ENCODE peak calls at places on chromosomes 16 and 17, in four cellular contexts. V is mesendoderm, G is thoracic aorta, X is AG10803. S is an unnamed sample.

GRCh38 chr16:88483392-88483641 is 30.2 kb downstream of the ZFPM1 start:
- DNase-seq in G (no peak), X (no peak), V (no peak), S (no peak)

GRCh38 chr17:72187544-72187943 is 66.7 kb downstream of the SOX9 start:
- DNase-seq in V (no peak), X (no peak), G (no peak), S (peak; percentile 32)

GRCh38 chr16:86069736-86070298 is 170.9 kb downstream of the IRF8 start:
- DNase-seq in V (no peak), X (no peak), G (no peak), S (no peak)

GRCh38 chr16:47834485-47835024 is 321.2 kb downstream of the ABCC12 start:
- DNase-seq in X (no peak), V (peak; percentile 5), G (no peak), S (no peak)

GRCh38 chr17:2695961-2696760 is 15.4 kb downstream of the CLUH start:
- DNase-seq in X (no peak), V (no peak), G (no peak), S (no peak)

GRCh38 chr17:72702136-72702735 is 390.3 kb downstream of the SLC39A11 start:
- DNase-seq in V (no peak), G (no peak), X (peak; percentile 55), S (peak; percentile 73)

GRCh38 chr17:57541472-57542394 is 203.4 kb downstream of the CCDC182 start:
- DNase-seq in G (peak; percentile 60), V (no peak), X (peak; percentile 58), S (no peak)

GRCh38 chr17:74298690-74299617 is 24.9 kb downstream of the DNAI2 start:
- DNase-seq in G (no peak), X (no peak), V (no peak), S (no peak)

GRCh38 chr17:30235386-30236296 is at the start of gene SLC6A4:
- DNase-seq in G (no peak), V (peak; percentile 43), X (no peak), S (peak; percentile 15)

DNA sequence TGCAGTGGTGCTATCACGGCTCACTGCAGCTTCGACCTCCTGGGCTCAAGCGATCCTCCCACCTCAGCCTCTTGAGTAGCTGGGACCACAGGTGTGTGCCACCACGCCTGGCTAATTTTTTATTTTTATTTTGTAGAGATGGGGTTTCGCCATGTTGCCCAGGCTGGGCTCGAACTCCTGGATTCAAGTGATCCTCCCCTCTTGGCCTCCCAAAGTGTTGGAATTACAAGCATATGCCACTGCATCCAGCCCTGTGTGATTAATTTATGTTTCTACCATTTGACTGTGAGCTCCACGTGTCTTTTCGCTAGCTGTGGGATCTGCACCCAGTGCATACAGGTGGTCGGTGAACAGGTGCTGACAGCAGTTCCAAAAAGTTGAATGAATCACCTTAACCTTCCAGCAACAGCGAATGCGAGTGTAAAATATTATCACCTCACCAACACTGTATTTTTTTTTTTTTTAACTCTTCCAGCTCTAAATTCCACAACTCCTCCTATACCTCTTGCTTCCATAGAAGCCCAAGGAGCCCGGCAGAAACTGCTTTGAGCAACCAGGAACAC is 481 bp upstream of the NUDT7 start:
- DNase-seq in X (no peak), G (no peak), V (no peak), S (no peak)
- H3K4me3 ChIP-seq in X (peak overlapping the region; percentile 21), G (peak overlapping the region; percentile 74), V (no peak overlapping the region), S (peak overlapping the region; percentile 22)

GRCh38 chr16:25045696-25046381 is 30.7 kb upstream of the ARHGAP17 start:
- DNase-seq in G (no peak), X (peak; percentile 89), V (no peak), S (no peak)

GRCh38 chr16:25052161-25052511 is 37.0 kb upstream of the ARHGAP17 start:
- DNase-seq in V (no peak), G (no peak), X (no peak), S (no peak)

GRCh38 chr16:25048146-25048618 is 33.0 kb upstream of the ARHGAP17 start:
- DNase-seq in X (no peak), V (no peak), G (no peak), S (no peak)

GRCh38 chr16:25052530-25052929 is 37.4 kb upstream of the ARHGAP17 start:
- DNase-seq in G (no peak), X (no peak), V (no peak), S (no peak)

GRCh38 chr16:25051446-25052160 is 36.4 kb upstream of the ARHGAP17 start:
- DNase-seq in X (peak; percentile 86), G (no peak), V (peak; percentile 94), S (no peak)
- H3K4me3 ChIP-seq in X (no peak overlapping the region), G (peak overlapping the region; percentile 52), V (no peak overlapping the region), S (no peak overlapping the region)

GRCh38 chr17:66474258-66474657 is 171.8 kb downstream of the PRKCA start:
- DNase-seq in X (no peak), G (no peak), V (peak; percentile 60), S (no peak)
- H3K4me3 ChIP-seq in X (no peak overlapping the region), G (no peak overlapping the region), V (no peak overlapping the region), S (no peak overlapping the region)

DNA sequence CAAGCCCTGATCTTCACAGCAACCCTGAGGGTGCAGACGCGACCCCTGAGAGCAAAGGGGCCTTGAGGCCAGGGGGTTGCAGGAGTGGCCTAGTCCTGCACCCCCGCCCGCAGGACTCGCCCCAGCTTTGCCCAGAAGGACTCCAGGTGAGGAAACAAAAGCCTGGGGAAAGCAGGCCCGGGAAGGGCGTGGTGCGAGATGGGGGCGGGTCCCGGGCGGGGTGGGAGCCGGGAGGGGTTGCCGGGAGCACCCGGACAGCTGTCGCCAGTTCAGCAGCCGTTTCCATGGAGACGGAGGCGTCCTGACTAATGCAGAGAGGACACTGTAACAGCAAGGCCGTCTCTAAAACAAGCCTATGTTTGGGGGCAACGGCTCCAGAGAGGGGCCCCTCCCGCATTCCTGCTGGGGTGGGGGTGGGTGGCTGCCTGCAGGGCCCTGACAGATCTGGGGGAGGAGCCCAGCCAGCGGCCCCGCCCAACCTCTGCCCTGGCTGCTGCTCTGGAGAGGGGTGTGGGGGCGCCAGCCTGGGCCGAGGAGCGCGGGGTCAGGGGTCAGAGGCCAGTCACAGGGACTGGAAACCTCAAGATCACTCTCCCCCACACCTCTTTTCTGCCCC is 3.0 kb upstream of the TPPP3 start:
- DNase-seq in X (peak; percentile 81), G (peak; percentile 58), V (peak; percentile 96), S (peak; percentile 55)
- H3K4me3 ChIP-seq in X (no peak overlapping the region), G (no peak overlapping the region), V (no peak overlapping the region), S (no peak overlapping the region)

GRCh38 chr16:87387942-87388817 is 4.0 kb upstream of the MAP1LC3B start:
- DNase-seq in V (peak; percentile 100), G (peak; percentile 88), X (peak; percentile 99), S (peak; percentile 93)
- H3K4me3 ChIP-seq in V (no peak overlapping the region), G (peak overlapping the region; percentile 48), X (peak overlapping the region; percentile 25), S (no peak overlapping the region)